ENCODE peak calls at places on chromosomes 3 and 15, in seven cellular contexts. A, R, K, H, B, I and D are unnamed samples.

GRCh38 chr15:90301901-90302300 is 36.4 kb downstream of the NGRN start:
- DNase-seq in K (no peak), R (no peak), A (no peak), H (no peak), I (peak; percentile 15), B (no peak), D (no peak)

GRCh38 chr3:124818398-124819150 is 68.6 kb downstream of the ITGB5 start:
- DNase-seq in K (no peak), A (no peak), I (no peak), B (no peak), R (no peak), H (no peak), D (peak; percentile 97)

GRCh38 chr15:48096813-48097212 is 24.0 kb upstream of the SLC24A5 start:
- DNase-seq in H (no peak), I (no peak), B (no peak), A (no peak), K (no peak), R (no peak), D (peak; percentile 88)

GRCh38 chr15:82650046-82650670 is 3.0 kb upstream of the CPEB1 start:
- DNase-seq in I (no peak), B (no peak), R (no peak), H (no peak), K (no peak), A (no peak), D (no peak)

GRCh38 chr3:118772036-118773030 is 262.3 kb downstream of the IGSF11 start:
- DNase-seq in K (peak; percentile 64), A (no peak), B (no peak), I (no peak), H (peak; percentile 25), R (no peak), D (no peak)

GRCh38 chr3:79019924-79020173 is 747.9 kb downstream of the ROBO1 start:
- DNase-seq in I (no peak), K (no peak), R (no peak), A (no peak), H (no peak), B (no peak), D (no peak)

GRCh38 chr3:143480306-143480852 is 360.8 kb downstream of the CHST2 start:
- DNase-seq in A (peak; percentile 61), I (no peak), B (no peak), H (no peak), R (no peak), K (no peak), D (peak; percentile 35)

GRCh38 chr15:35616436-35617271 is 70.7 kb upstream of the DPH6 start:
- DNase-seq in K (no peak), H (no peak), I (no peak), B (no peak), A (no peak), R (no peak), D (peak; percentile 21)

GRCh38 chr3:71681224-71681668 is 44.0 kb downstream of the EIF4E3 start:
- DNase-seq in R (no peak), B (no peak), A (peak; percentile 44), I (peak; percentile 39), K (no peak), H (peak; percentile 32), D (peak; percentile 83)

GRCh38 chr3:48684480-48685143 is 1.1 kb downstream of the NCKIPSD start:
- DNase-seq in B (no peak), I (no peak), A (no peak), H (peak; percentile 53), K (no peak), R (no peak), D (peak; percentile 38)

GRCh38 chr3:88433572-88433971 is 283.8 kb downstream of the C3orf38 start:
- DNase-seq in K (peak; percentile 35), A (no peak), B (no peak), R (no peak), H (no peak), I (no peak), D (no peak)

GRCh38 chr3:53665606-53666005 is 171.2 kb downstream of the CACNA1D start:
- DNase-seq in I (no peak), K (no peak), R (no peak), H (no peak), B (no peak), A (no peak), D (no peak)

GRCh38 chr3:53666026-53666425 is 171.6 kb downstream of the CACNA1D start:
- DNase-seq in A (no peak), B (no peak), I (no peak), H (no peak), K (no peak), R (no peak), D (no peak)

GRCh38 chr3:53672987-53673386 is 173.2 kb downstream of the CHDH start:
- DNase-seq in H (no peak), K (no peak), R (no peak), I (no peak), B (no peak), A (no peak), D (no peak)

GRCh38 chr3:53671192-53672021 is 174.8 kb downstream of the CHDH start:
- DNase-seq in I (no peak), A (no peak), K (no peak), B (no peak), R (peak; percentile 56), H (no peak), D (no peak)

GRCh38 chr3:53668872-53669271 is 174.5 kb downstream of the CACNA1D start:
- DNase-seq in H (peak; percentile 5), B (no peak), K (no peak), I (no peak), R (no peak), A (no peak), D (no peak)
- TF ChIP-seq RFX5 in H (no peak), B (no peak), K (no peak), I (no peak), R (no peak), A (no peak), D (no peak)

GRCh38 chr3:128491071-128491899 is 1.7 kb downstream of the GATA2 start:
- DNase-seq in R (no peak), I (no peak), A (no peak), H (no peak), K (no peak), B (no peak), D (no peak)

GRCh38 chr3:128488995-128489859 is 3.8 kb downstream of the GATA2 start:
- DNase-seq in H (peak; percentile 75), A (no peak), I (peak; percentile 65), R (peak; percentile 78), B (no peak), K (no peak), D (no peak)

GRCh38 chr3:128490650-128491070 is 2.3 kb downstream of the GATA2 start:
- DNase-seq in H (no peak), R (no peak), A (no peak), B (no peak), I (no peak), K (no peak), D (no peak)

GRCh38 chr3:128488636-128488994 is 4.4 kb downstream of the GATA2 start:
- DNase-seq in H (no peak), A (no peak), I (no peak), R (peak; percentile 68), K (no peak), B (no peak), D (no peak)

DNA sequence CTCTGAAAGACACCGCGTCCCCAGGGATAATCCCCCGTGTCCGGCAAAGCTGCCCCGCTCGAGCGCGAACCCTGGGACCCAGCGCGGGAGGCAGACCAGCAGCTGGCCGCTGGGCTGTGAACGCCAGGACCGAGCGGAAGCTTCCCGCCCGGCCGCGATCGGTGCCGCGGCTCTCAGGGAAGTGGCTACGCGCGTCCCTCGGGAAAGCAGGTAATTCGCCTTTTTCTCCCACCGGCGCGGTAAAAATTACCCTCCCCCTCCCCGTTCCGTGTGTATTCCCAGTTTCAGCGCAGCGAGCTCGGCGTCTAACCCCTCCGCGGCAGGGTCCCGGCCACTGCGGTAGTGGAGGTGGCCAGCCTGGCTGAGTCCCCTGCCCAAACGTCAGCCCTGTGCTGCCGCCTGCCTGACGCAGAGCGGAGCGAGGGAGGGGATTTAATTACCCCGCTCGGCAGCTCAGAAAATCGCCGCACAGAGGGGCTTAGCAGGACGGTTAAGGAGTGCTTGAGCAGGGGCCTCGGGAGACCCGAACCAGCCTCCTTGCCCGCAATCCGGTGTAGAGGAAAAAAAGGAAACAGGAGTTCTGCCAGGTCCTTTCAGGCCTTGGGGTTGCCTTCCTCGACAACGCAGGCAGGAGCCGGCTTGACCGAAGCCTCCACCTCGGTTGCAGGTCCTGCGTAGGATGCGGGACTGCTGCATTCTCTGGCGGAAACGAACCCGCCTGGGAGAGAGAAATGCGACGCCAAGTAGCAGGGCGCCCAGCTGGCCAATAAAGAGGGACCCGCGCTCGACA is 2.9 kb downstream of the GATA2 start:
- DNase-seq in B (no peak), A (no peak), H (no peak), I (peak; percentile 37), R (no peak), K (no peak), D (no peak)
- TF ChIP-seq RFX5 in B (no peak), A (no peak), H (no peak), I (no peak), R (no peak), K (no peak), D (no peak)

GRCh38 chr15:65254237-65254820 is 32.4 kb downstream of the PARP16 start:
- DNase-seq in K (no peak), B (no peak), A (no peak), H (no peak), R (peak; percentile 46), I (no peak), D (no peak)

GRCh38 chr15:65263313-65263712 is 23.4 kb downstream of the PARP16 start:
- DNase-seq in B (no peak), A (no peak), R (no peak), I (no peak), H (no peak), K (no peak), D (peak; percentile 52)

GRCh38 chr15:65259367-65259781 is 27.3 kb downstream of the PARP16 start:
- DNase-seq in H (no peak), R (no peak), K (no peak), B (no peak), I (no peak), A (no peak), D (no peak)

GRCh38 chr15:65258370-65258769 is 28.3 kb downstream of the PARP16 start:
- DNase-seq in I (no peak), R (no peak), A (no peak), K (no peak), B (no peak), H (no peak), D (no peak)

DNA sequence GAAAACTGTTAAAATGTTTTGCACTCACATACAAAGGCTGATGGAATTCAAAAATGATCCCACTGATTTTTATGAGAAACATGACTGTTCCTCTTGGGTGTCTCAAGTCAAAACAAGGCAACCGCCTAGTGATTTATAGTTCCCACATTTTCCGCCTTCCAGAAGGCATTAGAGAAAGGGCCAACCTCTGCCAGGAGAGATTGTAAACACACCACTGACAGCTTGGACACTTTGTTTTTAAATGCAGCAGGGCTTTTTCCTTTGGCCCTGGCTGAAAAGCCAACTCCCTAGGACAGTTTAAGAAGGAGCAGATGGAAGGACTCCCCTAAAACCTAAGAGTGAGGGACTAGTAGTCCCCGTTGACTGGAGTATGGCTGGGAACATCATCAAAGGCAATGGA is 27.8 kb downstream of the PARP16 start:
- DNase-seq in K (no peak), A (no peak), B (no peak), H (no peak), R (no peak), I (no peak), D (no peak)
- TF ChIP-seq RFX5 in K (no peak), A (no peak), B (no peak), H (no peak), R (no peak), I (no peak), D (no peak)

GRCh38 chr3:58874795-58875194 is 175.0 kb downstream of the CFAP20DC start:
- DNase-seq in B (no peak), A (no peak), K (peak; percentile 59), H (no peak), I (no peak), R (no peak), D (peak; percentile 62)

GRCh38 chr3:58880182-58880581 is 169.6 kb downstream of the CFAP20DC start:
- DNase-seq in R (no peak), A (no peak), H (no peak), B (no peak), I (no peak), K (no peak), D (peak; percentile 77)

GRCh38 chr3:58874248-58874741 is 175.5 kb downstream of the CFAP20DC start:
- DNase-seq in R (no peak), A (no peak), H (no peak), K (peak; percentile 56), B (no peak), I (no peak), D (peak; percentile 28)
- TF ChIP-seq RFX5 in R (no peak), A (no peak), H (no peak), K (no peak), B (no peak), I (no peak), D (no peak)